ENCODE peak calls at places on chromosomes 6 and 20, in five cellular contexts. M is IMR-90, G is SK-N-SH, S is GM12878, D is HepG2. B is an unnamed sample.

GRCh38 chr20:61162506-61162905 is 89.6 kb upstream of the CDH4 start:
- DNase-seq in M (no peak), G (no peak), S (no peak), D (no peak), B (no peak)

GRCh38 chr6:137873273-137873762 is 6.3 kb downstream of the TNFAIP3 start:
- DNase-seq in M (peak), G (no peak), S (peak), D (peak), B (peak)

GRCh38 chr6:73879466-73879865 is 183.5 kb downstream of the CD109 start:
- DNase-seq in M (no peak), G (no peak), S (no peak), D (no peak), B (no peak)

GRCh38 chr6:11785449-11785951 is 6.9 kb upstream of the ADTRP start:
- DNase-seq in M (no peak), G (no peak), S (peak), D (no peak), B (no peak)

GRCh38 chr6:159821111-159821510 is 21.0 kb downstream of the PNLDC1 start:
- DNase-seq in M (no peak), G (no peak), S (no peak), D (no peak), B (no peak)

GRCh38 chr20:31821427-31821826 is 2.3 kb downstream of the MYLK2 start:
- DNase-seq in M (no peak), G (no peak), S (no peak), D (no peak), B (no peak)

GRCh38 chr6:132537145-132537544 is 932 bp upstream of the TAAR9 start:
- DNase-seq in M (no peak), G (no peak), S (no peak), D (no peak), B (no peak)

GRCh38 chr6:113671440-113671839 is 185.7 kb upstream of the MARCKS start:
- DNase-seq in M (peak), G (no peak), S (no peak), D (no peak), B (no peak)

GRCh38 chr6:135546680-135547418 is 49.3 kb upstream of the AHI1 start:
- DNase-seq in M (no peak), G (no peak), S (no peak), D (no peak), B (no peak)

GRCh38 chr6:41813956-41814355 is 26.5 kb downstream of the TOMM6 start:
- DNase-seq in M (no peak), G (no peak), S (no peak), D (no peak), B (no peak)

GRCh38 chr6:44439270-44440045 is 52.0 kb downstream of the CDC5L start:
- DNase-seq in M (peak), G (no peak), S (no peak), D (no peak), B (no peak)

GRCh38 chr6:47651505-47651944 is 46.9 kb upstream of the ADGRF4 start:
- DNase-seq in M (peak), G (no peak), S (no peak), D (no peak), B (no peak)

GRCh38 chr6:4714961-4715501 is 61.2 kb upstream of the CDYL start:
- DNase-seq in M (no peak), G (no peak), S (no peak), D (no peak), B (no peak)

GRCh38 chr6:148565931-148566663 is 180.7 kb upstream of the UST start:
- DNase-seq in M (peak), G (no peak), S (no peak), D (no peak), B (no peak)

GRCh38 chr6:43304361-43304760 is 4.3 kb downstream of the CRIP3 start:
- DNase-seq in M (no peak), G (no peak), S (no peak), D (no peak), B (no peak)

GRCh38 chr20:51758978-51759544 is 9.1 kb downstream of the ATP9A start:
- DNase-seq in M (no peak), G (no peak), S (no peak), D (peak), B (no peak)

GRCh38 chr6:168828800-168829199 is 387.8 kb downstream of the SMOC2 start:
- DNase-seq in M (no peak), G (no peak), S (no peak), D (no peak), B (no peak)

GRCh38 chr6:132888701-132889100 is 74.3 kb downstream of the RPS12 start:
- DNase-seq in M (peak), G (no peak), S (no peak), D (no peak), B (no peak)

GRCh38 chr20:14729390-14729789 is 392.0 kb upstream of the FLRT3 start:
- DNase-seq in M (no peak), G (no peak), S (no peak), D (no peak), B (no peak)

GRCh38 chr6:41706876-41707564 is 28.4 kb downstream of the TFEB start:
- DNase-seq in M (peak), G (no peak), S (no peak), D (no peak), B (no peak)

GRCh38 chr6:139376054-139376355 is 1.6 kb upstream of the CITED2 start:
- DNase-seq in M (no peak), G (no peak), S (peak), D (no peak), B (no peak)

GRCh38 chr20:34557936-34558319 is 590 bp upstream of the MAP1LC3A start:
- DNase-seq in M (no peak), G (peak), S (no peak), D (no peak), B (no peak)

GRCh38 chr20:8853805-8854338 is 215.0 kb upstream of the PLCB4 start:
- DNase-seq in M (peak), G (peak), S (peak), D (peak), B (peak)

GRCh38 chr20:10705801-10706459 is 32.1 kb upstream of the JAG1 start:
- DNase-seq in M (no peak), G (no peak), S (no peak), D (peak), B (peak)

GRCh38 chr6:126182650-126183311 is 157.1 kb upstream of the CENPW start:
- DNase-seq in M (no peak), G (no peak), S (peak), D (peak), B (no peak)

GRCh38 chr6:164164921-164165320 is 750.4 kb downstream of the QKI start:
- DNase-seq in M (no peak), G (no peak), S (no peak), D (no peak), B (no peak)

GRCh38 chr6:47242483-47243386 is 67.0 kb downstream of the TNFRSF21 start:
- DNase-seq in M (peak), G (peak), S (peak), D (no peak), B (peak)

GRCh38 chr6:46035242-46035641 is 19.6 kb upstream of the CLIC5 start:
- DNase-seq in M (no peak), G (no peak), S (no peak), D (no peak), B (no peak)

GRCh38 chr6:52904562-52905279 is 4.8 kb downstream of the GSTA3 start:
- DNase-seq in M (no peak), G (no peak), S (no peak), D (peak), B (peak)

GRCh38 chr20:13494019-13494418 is 144.7 kb downstream of the TASP1 start:
- DNase-seq in M (peak), G (no peak), S (no peak), D (no peak), B (no peak)

GRCh38 chr20:2804921-2805681 is 4.7 kb upstream of the CPXM1 start:
- DNase-seq in M (no peak), G (peak), S (no peak), D (no peak), B (no peak)

GRCh38 chr6:36432151-36432633 is 10.5 kb downstream of the PXT1 start:
- DNase-seq in M (peak), G (no peak), S (no peak), D (no peak), B (no peak)

GRCh38 chr6:134873500-134874388 is 76.2 kb downstream of the ALDH8A1 start:
- DNase-seq in M (no peak), G (no peak), S (no peak), D (no peak), B (no peak)

GRCh38 chr20:63359164-63359934 is 1.8 kb downstream of the CHRNA4 start:
- DNase-seq in M (no peak), G (no peak), S (no peak), D (no peak), B (no peak)

GRCh38 chr6:34795836-34796425 is 4.0 kb downstream of the BLTP3A start:
- DNase-seq in M (peak), G (no peak), S (no peak), D (peak), B (peak)

DNA sequence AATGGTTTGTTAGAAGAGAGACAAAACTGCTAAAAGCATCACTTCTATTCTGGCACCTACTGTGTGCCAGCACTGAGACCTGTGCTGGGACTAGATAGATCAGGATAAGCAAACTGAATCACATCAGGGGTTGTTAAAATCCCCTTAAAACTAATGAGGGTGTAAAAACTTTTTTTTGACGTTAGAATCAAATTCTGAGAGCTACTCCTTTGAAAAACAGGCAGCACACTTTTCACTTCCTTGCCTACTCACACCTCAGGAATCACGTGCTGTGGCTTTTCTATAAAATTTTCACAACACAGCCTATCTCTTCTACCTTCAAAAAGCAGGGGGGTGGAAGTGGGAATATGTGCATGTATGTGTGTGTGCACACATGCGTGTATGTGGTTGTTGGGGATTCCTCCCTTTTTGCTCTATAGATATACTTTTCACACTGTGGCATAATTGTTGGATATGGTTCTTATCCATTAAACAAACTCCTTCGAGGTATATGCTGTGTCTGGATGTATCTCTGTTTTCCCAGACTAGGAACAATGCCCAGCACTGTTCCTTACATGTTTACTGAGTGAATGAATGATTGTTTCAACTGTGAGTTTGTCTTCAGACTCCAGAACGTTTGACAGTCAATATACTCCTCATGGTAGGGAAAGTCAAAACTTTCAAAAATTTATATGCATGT is 105.4 kb downstream of the FYN start:
- DNase-seq in M (no peak), G (no peak), S (no peak), D (no peak), B (no peak)
- TF ChIP-seq USF2 in M (no peak), G (no peak), S (peak), D (no peak), B (no peak)

GRCh38 chr6:116410945-116411623 is 40.3 kb downstream of the DSE start:
- DNase-seq in M (peak), G (no peak), S (no peak), D (no peak), B (no peak)
- H3K4me3 ChIP-seq in M (no peak), G (no peak), S (no peak), D (no peak), B (no peak)

GRCh38 chr6:105116150-105116549 is 63.7 kb downstream of the POPDC3 start:
- DNase-seq in M (no peak), G (no peak), S (no peak), D (no peak), B (no peak)

GRCh38 chr6:105121981-105122380 is 57.8 kb downstream of the POPDC3 start:
- DNase-seq in M (peak), G (no peak), S (no peak), D (no peak), B (no peak)

GRCh38 chr6:105120570-105120969 is 59.2 kb downstream of the POPDC3 start:
- DNase-seq in M (peak), G (no peak), S (no peak), D (no peak), B (no peak)
- TF ChIP-seq USF2 in M (no peak), G (no peak), S (no peak), D (no peak), B (no peak)

DNA sequence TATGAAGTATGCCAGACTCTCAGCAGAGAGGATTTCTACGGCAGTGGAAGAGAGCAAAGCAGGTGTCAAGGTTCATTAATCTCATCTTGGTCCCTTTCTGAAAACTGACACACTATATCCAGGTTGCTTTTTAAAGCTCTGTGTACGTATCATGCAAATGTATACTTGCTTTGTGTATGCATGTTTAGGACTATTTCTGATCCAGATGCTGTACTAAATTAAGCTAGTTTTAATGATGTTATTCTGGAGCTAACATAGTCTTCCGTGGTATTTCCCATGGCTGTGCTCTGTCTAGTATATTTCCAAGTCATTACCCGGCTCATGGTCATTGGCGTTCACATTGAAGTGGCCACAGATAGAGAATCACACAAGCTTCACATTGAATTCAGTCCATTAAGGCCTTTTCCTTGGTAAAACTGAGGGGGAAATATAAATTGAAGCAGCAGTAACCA is 59.1 kb upstream of the SNX9 start:
- DNase-seq in M (no peak), G (no peak), S (peak), D (no peak), B (no peak)
- H3K4me3 ChIP-seq in M (no peak), G (no peak), S (peak), D (peak), B (no peak)

B was measured in A549.